ENCODE peak calls at places on chromosomes 1 and 21, in nine cellular contexts. B is activated T-cell treated with anti-CD3 and anti-CD28 coated beads for 1 hour; E is CD4-positive, alpha-beta T cell; V is mammary epithelial cell; T is NCI-H748 treated with DMSO at 0.1 percent for 48 hours; U is GM03348; P is amygdala; L is HuH-7.5; Z is left ventricle myocardium inferior. R is an unnamed sample.

GRCh38 chr1:159800177-159800935 is 1.8 kb upstream of the FCRL6 start:
- DNase-seq in Z (no peak), T (no peak), E (no peak), B (peak; percentile 12), P (no peak), L (no peak), U (no peak), V (no peak), R (no peak)

GRCh38 chr1:26743426-26744059 is 44.2 kb upstream of the PIGV start:
- DNase-seq in V (no peak), B (no peak), E (no peak), Z (no peak), P (no peak), U (no peak), T (no peak), L (no peak), R (no peak)

GRCh38 chr1:19682257-19682656 is 17.6 kb downstream of the HTR6 start:
- DNase-seq in E (no peak), U (peak; percentile 90), P (no peak), V (peak; percentile 37), T (no peak), L (no peak), Z (no peak), B (no peak), R (no peak)

GRCh38 chr1:117653732-117654484 is 48.1 kb downstream of the TENT5C start:
- DNase-seq in U (no peak), P (no peak), E (no peak), T (peak; percentile 9), B (no peak), L (no peak), Z (no peak), V (no peak), R (no peak)

GRCh38 chr1:112387807-112388206 is 8.2 kb upstream of the CTTNBP2NL start:
- DNase-seq in L (no peak), P (no peak), B (no peak), E (no peak), U (no peak), T (no peak), V (no peak), Z (no peak), R (no peak)

GRCh38 chr1:230518511-230518910 is 92.4 kb upstream of the PGBD5 start:
- DNase-seq in P (no peak), E (no peak), L (no peak), B (no peak), V (no peak), U (no peak), T (no peak), Z (no peak), R (no peak)

GRCh38 chr1:29123871-29124365 is at the start of gene TMEM200B:
- DNase-seq in P (no peak), L (peak; percentile 79), T (no peak), U (peak; percentile 65), E (no peak), V (no peak), Z (peak; percentile 19), B (no peak), R (no peak)

GRCh38 chr1:65904681-65905083 is 112.0 kb downstream of the PDE4B start:
- DNase-seq in V (no peak), T (no peak), Z (no peak), U (peak; percentile 31), B (no peak), L (no peak), P (no peak), E (no peak), R (no peak)

GRCh38 chr1:187390157-187390556 is 561.4 kb downstream of the PLA2G4A start:
- DNase-seq in V (no peak), U (no peak), L (no peak), B (no peak), T (no peak), Z (no peak), E (no peak), P (no peak), R (no peak)

GRCh38 chr1:232140419-232141166 is 489.3 kb downstream of the SIPA1L2 start:
- DNase-seq in E (no peak), L (no peak), V (no peak), T (no peak), Z (no peak), U (no peak), B (no peak), P (no peak), R (no peak)

GRCh38 chr1:75855010-75855409 is 58.3 kb downstream of the MSH4 start:
- DNase-seq in B (no peak), U (no peak), T (no peak), E (no peak), L (no peak), Z (no peak), P (no peak), V (peak; percentile 88), R (no peak)

GRCh38 chr1:51963592-51964308 is 26.8 kb downstream of the RAB3B start:
- DNase-seq in B (no peak), Z (no peak), U (no peak), L (no peak), P (no peak), V (no peak), T (no peak), E (no peak), R (peak; percentile 81)

GRCh38 chr1:247535402-247535801 is 838 bp downstream of the OR2C3 start:
- DNase-seq in B (no peak), Z (no peak), V (no peak), U (no peak), P (no peak), T (no peak), E (no peak), L (no peak), R (no peak)

GRCh38 chr1:46179138-46180081 is 3.1 kb upstream of the P3R3URF start:
- DNase-seq in Z (peak; percentile 63), V (peak; percentile 88), U (peak; percentile 92), T (peak; percentile 86), P (peak; percentile 83), L (peak; percentile 87), E (peak; percentile 61), B (peak; percentile 51), R (peak; percentile 99)

GRCh38 chr1:9228589-9228988 is 6.0 kb upstream of the H6PD start:
- DNase-seq in P (no peak), T (no peak), U (no peak), L (no peak), V (no peak), E (no peak), B (no peak), Z (no peak), R (no peak)

GRCh38 chr1:201606096-201606495 is 67.2 kb downstream of the NAV1 start:
- DNase-seq in B (no peak), L (no peak), T (no peak), V (no peak), U (no peak), E (no peak), P (no peak), Z (no peak), R (no peak)

GRCh38 chr1:42908046-42908445 is 50.6 kb downstream of the SLC2A1 start:
- DNase-seq in E (no peak), U (no peak), B (no peak), Z (no peak), V (no peak), P (no peak), L (no peak), T (no peak), R (no peak)

GRCh38 chr1:96472471-96472870 is 249.1 kb upstream of the PTBP2 start:
- DNase-seq in E (no peak), V (peak; percentile 71), L (no peak), Z (no peak), B (no peak), U (peak; percentile 46), T (no peak), P (no peak), R (no peak)

GRCh38 chr1:183632964-183633363 is 2.6 kb downstream of the ARPC5 start:
- DNase-seq in E (no peak), Z (no peak), U (no peak), L (no peak), V (no peak), B (no peak), T (no peak), P (no peak), R (no peak)

GRCh38 chr1:21149862-21150432 is 26.8 kb downstream of the EIF4G3 start:
- DNase-seq in V (peak; percentile 94), P (peak; percentile 26), T (no peak), U (peak; percentile 87), L (no peak), Z (no peak), E (no peak), B (no peak), R (no peak)

GRCh38 chr21:36511484-36512227 is 31.7 kb upstream of the CLDN14 start:
- DNase-seq in B (no peak), V (no peak), Z (no peak), U (peak; percentile 71), L (no peak), T (no peak), P (no peak), E (no peak), R (no peak)

GRCh38 chr1:42831273-42831672 is 14.1 kb upstream of the SVBP start:
- DNase-seq in P (no peak), V (no peak), B (no peak), T (no peak), U (no peak), L (no peak), Z (no peak), E (no peak), R (no peak)

GRCh38 chr1:225354906-225355305 is 72.9 kb downstream of the LBR start:
- DNase-seq in L (no peak), V (no peak), Z (no peak), P (no peak), B (no peak), U (no peak), E (no peak), T (no peak), R (no peak)

GRCh38 chr1:184258525-184258924 is 128.3 kb upstream of the C1orf21 start:
- DNase-seq in Z (no peak), P (no peak), U (no peak), V (no peak), L (no peak), T (no peak), E (no peak), B (no peak), R (no peak)

GRCh38 chr1:246427611-246428010 is 79.5 kb downstream of the SMYD3 start:
- DNase-seq in L (no peak), Z (no peak), T (no peak), U (no peak), V (peak; percentile 71), P (no peak), E (no peak), B (no peak), R (no peak)

GRCh38 chr1:170377011-170377410 is 155.0 kb upstream of the GORAB start:
- DNase-seq in L (no peak), T (no peak), U (no peak), Z (no peak), V (no peak), P (no peak), B (no peak), E (no peak), R (no peak)

GRCh38 chr21:46457801-46458314 is 833 bp upstream of the DIP2A start:
- DNase-seq in B (no peak), U (peak; percentile 38), T (no peak), E (peak; percentile 11), Z (peak; percentile 41), L (no peak), P (peak; percentile 65), V (peak; percentile 53), R (no peak)

GRCh38 chr21:34671891-34672290 is 3.1 kb downstream of the CLIC6 start:
- DNase-seq in B (no peak), L (no peak), U (no peak), T (no peak), P (no peak), V (no peak), Z (no peak), E (no peak), R (no peak)

GRCh38 chr1:15525043-15525958 is 1.3 kb upstream of the CASP9 start:
- DNase-seq in B (no peak), V (no peak), Z (peak; percentile 99), T (peak; percentile 94), L (peak; percentile 85), U (no peak), E (no peak), P (no peak), R (peak; percentile 82)

GRCh38 chr1:94935059-94935458 is 8.1 kb upstream of the CNN3 start:
- DNase-seq in L (no peak), Z (no peak), T (no peak), E (no peak), B (no peak), P (no peak), U (no peak), V (no peak), R (no peak)

GRCh38 chr1:94688646-94689045 is 131.5 kb upstream of the SLC44A3 start:
- DNase-seq in B (no peak), V (no peak), Z (no peak), P (no peak), T (peak; percentile 56), U (no peak), L (no peak), E (no peak), R (no peak)

R was measured in NCI-H2029 treated with DMSO at 0.1 percent for 48 hours.